ENCODE peak calls at places on chromosomes 7 and 10, in seven cellular contexts. A is Peyer's patch, I is lower lobe of right lung, L is fibroblast of the aortic adventitia, Q is ovary, Z is upper lobe of right lung, W is brain microvascular endothelial cell. U is an unnamed sample.

GRCh38 chr10:71442859-71443570 is 46.3 kb downstream of the CDH23 start:
- DNase-seq in I (no peak), L (no peak), Q (no peak), A (peak; percentile 34), W (no peak), Z (no peak), U (no peak)

GRCh38 chr10:59887972-59888640 is 18.2 kb downstream of the CCDC6 start:
- DNase-seq in L (no peak), A (no peak), Z (no peak), W (no peak), I (no peak), Q (no peak), U (no peak)

GRCh38 chr10:88482220-88482619 is 100.9 kb downstream of the RNLS start:
- DNase-seq in L (no peak), Q (no peak), W (no peak), A (no peak), I (no peak), Z (no peak), U (no peak)

GRCh38 chr7:117322741-117323584 is at the start of gene WNT2:
- DNase-seq in L (peak; percentile 63), W (no peak), Z (no peak), A (no peak), I (no peak), Q (no peak), U (no peak)

GRCh38 chr7:19108985-19109946 is 8.2 kb downstream of the TWIST1 start:
- DNase-seq in W (no peak), L (no peak), A (no peak), I (no peak), Z (no peak), Q (no peak), U (no peak)

GRCh38 chr10:11208908-11209809 is 191.5 kb downstream of the CELF2 start:
- DNase-seq in I (no peak), A (no peak), Q (no peak), Z (no peak), L (no peak), W (no peak), U (no peak)

GRCh38 chr10:49096890-49097445 is 18.4 kb downstream of the VSTM4 start:
- DNase-seq in L (no peak), Q (no peak), Z (peak; percentile 33), W (no peak), A (no peak), I (no peak), U (no peak)

GRCh38 chr7:42055171-42055570 is 181.8 kb downstream of the GLI3 start:
- DNase-seq in Q (no peak), I (no peak), L (no peak), A (no peak), W (no peak), Z (no peak), U (no peak)

GRCh38 chr7:151875862-151876111 is 1.1 kb downstream of the PRKAG2 start:
- DNase-seq in Z (no peak), W (no peak), L (peak; percentile 18), A (no peak), I (no peak), Q (no peak), U (no peak)

GRCh38 chr10:102621418-102622325 is 22.6 kb upstream of the TRIM8 start:
- DNase-seq in Z (no peak), A (no peak), Q (no peak), I (peak; percentile 42), L (no peak), W (no peak), U (no peak)

GRCh38 chr10:60444494-60445064 is 54.9 kb upstream of the ANK3 start:
- DNase-seq in L (peak; percentile 85), Z (no peak), Q (no peak), A (no peak), I (no peak), W (no peak), U (no peak)

GRCh38 chr10:34804306-34804705 is 10.8 kb downstream of the PARD3 start:
- DNase-seq in A (no peak), L (no peak), Q (no peak), I (no peak), Z (no peak), W (no peak), U (no peak)

GRCh38 chr7:114740095-114740494 is 181.8 kb upstream of the MDFIC start:
- DNase-seq in A (no peak), I (no peak), L (no peak), Q (no peak), Z (no peak), W (no peak), U (no peak)

GRCh38 chr7:153920897-153921296 is 131.3 kb upstream of the DPP6 start:
- DNase-seq in L (no peak), I (no peak), Z (no peak), W (no peak), Q (no peak), A (no peak), U (no peak)

GRCh38 chr7:83096065-83096580 is 66.6 kb downstream of the PCLO start:
- DNase-seq in I (no peak), W (no peak), A (no peak), Z (no peak), Q (no peak), L (no peak), U (no peak)

GRCh38 chr7:123675092-123675473 is 19.4 kb downstream of the LMOD2 start:
- DNase-seq in I (no peak), Q (no peak), W (no peak), A (no peak), Z (no peak), L (peak; percentile 68), U (no peak)

GRCh38 chr10:132397036-132397541 is at the start of gene PWWP2B:
- DNase-seq in I (peak; percentile 78), Q (peak; percentile 55), W (no peak), Z (peak; percentile 87), L (no peak), A (peak; percentile 83), U (no peak)

GRCh38 chr10:132652446-132652845 is 114.9 kb downstream of the INPP5A start:
- DNase-seq in Q (no peak), A (peak; percentile 5), Z (no peak), L (no peak), I (peak; percentile 20), W (no peak), U (no peak)

GRCh38 chr10:1050145-1050544 is 1.2 kb upstream of the IDI1 start:
- DNase-seq in I (no peak), Z (no peak), Q (no peak), A (no peak), L (peak; percentile 34), W (no peak), U (no peak)

DNA sequence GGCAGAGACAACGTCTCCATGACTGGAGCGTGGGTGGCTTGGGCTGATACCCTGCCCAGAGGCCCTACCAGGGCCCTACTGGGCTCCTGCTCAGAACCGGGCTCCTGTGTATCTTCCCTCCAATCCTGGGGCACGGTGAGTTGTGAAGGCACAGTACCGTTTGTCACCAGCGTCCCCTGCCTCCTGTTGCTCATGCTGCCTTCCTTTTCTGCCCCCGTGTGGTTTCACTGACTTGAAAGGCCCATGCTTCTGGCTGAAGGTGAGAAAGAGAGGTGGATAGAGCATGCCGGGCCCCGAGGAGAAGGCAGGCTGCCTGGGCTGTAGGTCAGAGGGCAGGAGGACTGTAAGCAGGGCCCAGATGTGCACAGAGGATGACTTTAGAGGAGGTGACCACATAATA is 9.1 kb upstream of the DMBT1 start:
- DNase-seq in W (no peak), I (no peak), Q (no peak), L (no peak), Z (no peak), A (no peak), U (no peak)
- TF ChIP-seq CTCF in W (no peak), I (no peak), Q (no peak), L (no peak), Z (no peak), A (no peak), U (no peak)

GRCh38 chr10:12483996-12484944 is 134.9 kb downstream of the CAMK1D start:
- DNase-seq in Q (no peak), W (no peak), A (peak; percentile 67), L (no peak), Z (no peak), I (no peak), U (no peak)
- H3K4me3 ChIP-seq in Q (no peak overlapping the region), W (no peak overlapping the region), A (no peak overlapping the region), L (no peak overlapping the region), Z (no peak overlapping the region), I (no peak overlapping the region), U (no peak overlapping the region)

DNA sequence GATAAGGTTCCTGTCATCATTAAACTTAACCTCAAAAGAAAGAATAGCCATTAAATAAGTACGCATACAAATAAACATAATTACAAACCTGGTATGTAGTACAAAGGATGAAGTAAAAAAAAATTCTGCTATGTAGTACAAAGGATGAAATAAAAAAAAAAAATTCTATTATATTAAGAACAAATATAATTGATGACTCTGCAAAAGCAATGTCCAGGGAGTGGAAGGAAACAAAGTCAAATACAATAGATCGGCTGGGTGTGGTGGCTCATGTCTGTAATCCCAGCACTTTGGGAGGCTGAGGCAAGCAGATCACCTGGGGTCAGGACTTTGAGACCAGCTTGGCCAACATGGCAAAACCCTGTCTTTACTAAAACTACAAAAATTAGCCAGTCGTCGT is 56.9 kb downstream of the ABI1 start:
- DNase-seq in W (no peak), Q (no peak), I (no peak), L (no peak), A (no peak), Z (no peak), U (no peak)
- TF ChIP-seq CTCF in W (no peak), Q (no peak), I (no peak), L (no peak), A (no peak), Z (no peak), U (no peak)

GRCh38 chr7:30983042-30983913 is 19.5 kb downstream of the GHRHR start:
- DNase-seq in Z (peak; percentile 88), I (peak; percentile 84), A (peak; percentile 86), Q (peak; percentile 76), L (peak; percentile 81), W (peak; percentile 74), U (no peak)

GRCh38 chr7:30985756-30986155 is 22.0 kb downstream of the GHRHR start:
- DNase-seq in A (peak; percentile 22), W (no peak), Q (no peak), Z (no peak), I (no peak), L (no peak), U (no peak)

GRCh38 chr7:30983914-30984247 is 20.1 kb downstream of the GHRHR start:
- DNase-seq in Z (no peak), W (no peak), I (no peak), L (no peak), Q (no peak), A (no peak), U (no peak)

GRCh38 chr7:30986331-30986730 is 22.6 kb downstream of the GHRHR start:
- DNase-seq in A (peak; percentile 16), I (no peak), Z (no peak), W (no peak), Q (no peak), L (no peak), U (no peak)

DNA sequence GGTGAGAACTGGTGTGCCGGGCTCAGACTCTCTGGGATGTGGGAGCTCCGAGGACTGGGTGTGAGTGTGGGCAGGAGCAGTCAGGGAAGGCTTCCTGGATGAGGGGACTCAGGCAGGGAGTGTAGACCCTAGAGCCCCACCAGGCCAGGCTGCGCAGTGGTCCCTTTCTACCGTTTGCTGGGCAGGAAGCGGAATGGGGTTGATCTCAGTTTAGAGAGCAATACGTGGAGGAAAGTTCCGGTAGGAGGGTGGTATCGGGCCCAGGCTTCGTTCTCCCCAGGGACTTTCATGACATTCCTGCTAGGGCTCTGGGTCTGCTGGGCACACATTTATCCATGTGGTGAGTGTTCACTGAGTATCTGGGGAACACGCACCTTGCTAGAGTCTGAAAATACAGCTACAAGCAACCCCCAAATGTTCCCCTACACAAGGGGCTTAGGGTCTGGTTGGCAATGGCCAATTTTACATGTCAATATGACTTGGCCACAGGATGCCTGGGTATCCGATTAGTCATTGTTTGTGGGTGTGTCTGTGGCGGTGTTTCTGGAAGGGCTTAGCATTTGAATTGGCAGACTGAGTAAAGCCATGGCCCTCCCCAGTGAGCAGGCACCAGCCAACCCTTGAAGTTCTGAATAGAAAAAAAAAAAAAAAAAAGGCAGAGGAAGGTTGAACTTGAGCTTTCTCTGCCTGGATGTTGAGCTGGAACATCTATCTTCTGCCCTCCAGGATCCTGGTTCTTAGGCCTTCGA is 20.8 kb downstream of the GHRHR start:
- DNase-seq in A (peak; percentile 35), W (no peak), Q (no peak), Z (no peak), L (peak; percentile 62), I (no peak), U (no peak)
- H3K4me3 ChIP-seq in A (no peak overlapping the region), W (no peak overlapping the region), Q (no peak overlapping the region), Z (no peak overlapping the region), L (no peak overlapping the region), I (no peak overlapping the region), U (no peak overlapping the region)

U was measured in AG04449.